ENCODE peak calls at places on chromosomes 11 and 22, in seven cellular contexts. R is SK-N-SH, O is H1, T is HCT116, U is GM12878, X is HepG2, W is K562. H is an unnamed sample.

GRCh38 chr11:100827934-100828661 is 141.0 kb downstream of the ARHGAP42 start:
- DNase-seq in R (no peak), O (no peak), T (peak), U (peak), X (peak), W (peak), H (no peak)

GRCh38 chr22:43181321-43182076 is 5.4 kb downstream of the TTLL12 start:
- DNase-seq in R (no peak), O (no peak), T (no peak), U (no peak), X (no peak), W (no peak), H (no peak)

GRCh38 chr22:37079668-37080171 is 28.2 kb downstream of the KCTD17 start:
- DNase-seq in R (no peak), O (no peak), T (no peak), U (no peak), X (no peak), W (peak), H (peak)

GRCh38 chr11:99015634-99016454 is 4.9 kb upstream of the CNTN5 start:
- DNase-seq in R (peak), O (no peak), T (peak), U (peak), X (peak), W (peak), H (peak)

GRCh38 chr22:23539135-23539838 is 40.8 kb downstream of the IGLL1 start:
- DNase-seq in R (peak), O (peak), T (peak), U (peak), X (peak), W (peak), H (peak)

GRCh38 chr11:15937601-15938361 is 418.6 kb downstream of the SOX6 start:
- DNase-seq in R (no peak), O (no peak), T (no peak), U (no peak), X (no peak), W (no peak), H (no peak)

GRCh38 chr22:46794067-46794466 is 31.6 kb downstream of the TBC1D22A start:
- DNase-seq in R (no peak), O (no peak), T (no peak), U (no peak), X (no peak), W (no peak), H (no peak)

GRCh38 chr22:22070371-22070824 is 87.8 kb upstream of the TOP3B start:
- DNase-seq in R (no peak), O (no peak), T (no peak), U (no peak), X (no peak), W (no peak), H (no peak)

GRCh38 chr11:61095022-61095421 is 7.3 kb upstream of the CD5 start:
- DNase-seq in R (no peak), O (no peak), T (no peak), U (no peak), X (no peak), W (peak), H (no peak)

GRCh38 chr11:116578971-116579687 is 193.7 kb downstream of the BUD13 start:
- DNase-seq in R (peak), O (no peak), T (no peak), U (no peak), X (peak), W (no peak), H (no peak)

GRCh38 chr22:27377501-27377900 is 424.1 kb downstream of the MN1 start:
- DNase-seq in R (no peak), O (no peak), T (no peak), U (no peak), X (no peak), W (no peak), H (no peak)

GRCh38 chr11:130608267-130608666 is 159.8 kb downstream of the ADAMTS15 start:
- DNase-seq in R (no peak), O (no peak), T (no peak), U (no peak), X (no peak), W (no peak), H (no peak)

GRCh38 chr11:3802016-3802790 is 4.8 kb upstream of the NUP98 start:
- DNase-seq in R (no peak), O (no peak), T (no peak), U (no peak), X (no peak), W (no peak), H (no peak)

GRCh38 chr22:28139993-28140392 is 220.9 kb upstream of the PITPNB start:
- DNase-seq in R (no peak), O (no peak), T (no peak), U (no peak), X (no peak), W (no peak), H (no peak)

GRCh38 chr11:96037267-96037990 is 113.5 kb upstream of the MTMR2 start:
- DNase-seq in R (no peak), O (no peak), T (no peak), U (no peak), X (no peak), W (no peak), H (no peak)

GRCh38 chr11:83574516-83574915 is 288.3 kb upstream of the CCDC90B start:
- DNase-seq in R (no peak), O (no peak), T (no peak), U (no peak), X (no peak), W (no peak), H (no peak)

GRCh38 chr22:23403720-23404688 is 176.1 kb downstream of the IGLL1 start:
- DNase-seq in R (no peak), O (no peak), T (no peak), U (no peak), X (no peak), W (no peak), H (no peak)

GRCh38 chr22:32696089-32696488 is 105.4 kb upstream of the TIMP3 start:
- DNase-seq in R (no peak), O (no peak), T (no peak), U (no peak), X (no peak), W (no peak), H (no peak)

GRCh38 chr11:60305906-60306619 is 21.0 kb upstream of the MS4A6E start:
- DNase-seq in R (no peak), O (no peak), T (peak), U (no peak), X (no peak), W (no peak), H (no peak)

GRCh38 chr11:122159173-122159701 is 43.2 kb upstream of the BLID start:
- DNase-seq in R (peak), O (no peak), T (no peak), U (no peak), X (no peak), W (no peak), H (no peak)

GRCh38 chr22:20606041-20606783 is 98.8 kb downstream of the MED15 start:
- DNase-seq in R (peak), O (peak), T (peak), U (no peak), X (peak), W (peak), H (peak)
- TF ChIP-seq JUND in R (no peak), O (no peak), T (no peak), U (no peak), X (no peak), W (peak), H (no peak)

DNA sequence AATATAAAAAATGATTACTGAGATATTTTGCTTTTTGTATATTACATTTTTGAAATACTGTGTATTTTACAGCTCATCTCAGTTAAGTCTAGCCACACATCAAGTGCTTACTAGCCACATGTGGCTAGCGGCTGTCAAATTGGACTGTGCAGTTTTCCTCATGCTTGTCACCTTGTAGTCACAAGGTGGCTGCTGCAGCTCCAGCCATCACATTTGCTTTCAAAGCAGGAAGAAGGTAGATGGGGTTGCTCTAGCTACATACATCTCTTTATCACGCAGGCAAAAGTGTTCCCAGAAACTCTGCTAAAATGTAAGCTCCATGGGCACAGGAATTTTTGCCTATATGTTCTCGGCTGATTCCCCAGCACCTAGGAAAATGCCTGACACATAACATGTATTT is 61.5 kb downstream of the MICAL2 start:
- DNase-seq in R (no peak), O (no peak), T (no peak), U (no peak), X (no peak), W (no peak), H (no peak)
- TF ChIP-seq JUND in R (no peak), O (no peak), T (no peak), U (no peak), X (no peak), W (no peak), H (no peak)

DNA sequence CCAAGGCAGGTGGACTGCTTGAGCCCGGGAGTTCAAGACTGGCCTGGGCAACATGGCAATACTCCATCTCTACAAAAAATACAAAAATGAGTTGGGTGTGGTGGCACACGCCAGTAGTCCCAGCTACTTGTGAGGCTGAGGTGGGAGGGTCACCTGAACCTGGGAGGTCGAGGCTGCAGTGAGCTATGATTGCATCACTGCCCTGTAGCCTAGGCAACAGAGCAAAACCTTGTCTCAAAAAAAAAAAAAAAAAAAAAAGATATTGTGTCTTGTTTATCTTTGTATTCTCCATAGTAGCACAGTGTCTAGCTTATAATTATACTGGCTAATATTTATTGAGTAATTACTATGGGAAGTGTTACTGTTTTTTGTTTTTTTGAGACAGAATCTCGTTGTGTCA is 15.8 kb upstream of the GPHA2 start:
- DNase-seq in R (no peak), O (no peak), T (no peak), U (no peak), X (no peak), W (no peak), H (no peak)
- TF ChIP-seq JUND in R (no peak), O (no peak), T (no peak), U (no peak), X (no peak), W (no peak), H (no peak)

DNA sequence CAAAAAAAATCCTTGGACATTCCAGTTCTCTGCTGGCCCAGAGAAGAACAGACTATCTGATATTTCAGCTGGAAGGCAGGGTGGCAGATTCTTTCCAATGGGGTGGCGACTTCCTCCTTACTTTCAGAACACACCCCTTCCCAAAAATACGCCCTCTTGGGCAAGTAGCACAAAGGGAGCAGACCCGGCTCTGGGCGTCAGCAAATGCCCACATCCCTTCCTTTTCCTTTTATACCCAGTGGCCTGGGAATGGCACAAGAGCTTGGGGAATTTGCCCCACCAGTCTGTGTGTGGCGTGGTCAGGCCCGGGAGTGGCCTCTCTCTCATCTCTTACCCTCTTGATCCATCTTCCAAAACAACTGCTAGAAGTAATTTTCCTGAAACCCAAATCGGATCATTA is 33.0 kb upstream of the NUP160 start:
- DNase-seq in R (no peak), O (no peak), T (no peak), U (no peak), X (no peak), W (no peak), H (no peak)
- TF ChIP-seq JUND in R (no peak), O (no peak), T (no peak), U (no peak), X (no peak), W (no peak), H (no peak)

GRCh38 chr11:68051191-68052136 is 12.6 kb downstream of the TCIRG1 start:
- DNase-seq in R (peak), O (no peak), T (no peak), U (no peak), X (no peak), W (no peak), H (no peak)
- TF ChIP-seq JUND in R (no peak), O (no peak), T (no peak), U (no peak), X (no peak), W (no peak), H (no peak)

GRCh38 chr11:63884191-63884590 is 32.8 kb downstream of the RCOR2 start:
- DNase-seq in R (no peak), O (no peak), T (no peak), U (no peak), X (no peak), W (no peak), H (no peak)
- TF ChIP-seq JUND in R (no peak), O (no peak), T (no peak), U (no peak), X (no peak), W (no peak), H (no peak)

H was measured in T47D.